ENCODE peak calls at places on chromosomes 6 and 20, in five cellular contexts. F is fibroblast of villous mesenchyme, I is brain microvascular endothelial cell, X is AG10803, B is spleen. E is an unnamed sample.
A peak's percentile ranks its signal among the peaks of the same experiment; 100 is the strongest.

GRCh38 chr20:38109025-38109541 is 56.0 kb downstream of the TGM2 start:
- DNase-seq in X (peak; percentile 87), B (no peak), F (peak; percentile 99), I (no peak), E (no peak)

GRCh38 chr20:19739351-19739750 is 18.7 kb upstream of the RIN2 start:
- DNase-seq in X (no peak), F (no peak), B (no peak), I (no peak), E (no peak)

GRCh38 chr6:14729186-14729871 is 516.5 kb upstream of the JARID2 start:
- DNase-seq in X (no peak), B (no peak), F (no peak), I (no peak), E (no peak)

GRCh38 chr6:40894962-40895799 is 143.8 kb downstream of the UNC5CL start:
- DNase-seq in F (peak; percentile 51), I (peak; percentile 43), B (no peak), X (peak; percentile 70), E (no peak)

GRCh38 chr6:89432875-89433636 is at the start of gene ANKRD6:
- DNase-seq in F (peak; percentile 18), X (peak; percentile 9), B (peak; percentile 96), I (peak; percentile 5), E (no peak)

GRCh38 chr20:62952373-62953166 is at the start of gene SLC17A9:
- DNase-seq in B (peak; percentile 94), F (peak; percentile 75), I (peak; percentile 18), X (peak; percentile 71), E (peak; percentile 25)

GRCh38 chr6:135179920-135180457 is 1.1 kb upstream of the MYB start:
- DNase-seq in X (no peak), I (no peak), F (no peak), B (no peak), E (no peak)

GRCh38 chr6:33323623-33323948 is 6.0 kb upstream of the ZBTB22 start:
- DNase-seq in X (no peak), I (no peak), F (no peak), B (peak; percentile 87), E (no peak)

GRCh38 chr6:5141046-5141445 is 55.9 kb downstream of the PPP1R3G start:
- DNase-seq in B (no peak), F (no peak), X (no peak), I (no peak), E (no peak)

GRCh38 chr6:40630046-40630445 is 42.9 kb upstream of the LRFN2 start:
- DNase-seq in I (no peak), F (no peak), B (no peak), X (no peak), E (no peak)

GRCh38 chr6:93454533-93454932 is 35.2 kb upstream of the EPHA7 start:
- DNase-seq in B (no peak), I (no peak), X (no peak), F (no peak), E (no peak)

GRCh38 chr6:27582928-27583725 is 110.2 kb upstream of the ZNF184 start:
- DNase-seq in X (peak; percentile 66), I (peak; percentile 77), B (no peak), F (peak; percentile 60), E (no peak)

GRCh38 chr6:88599561-88599960 is 363.9 kb downstream of the RNGTT start:
- DNase-seq in B (no peak), F (no peak), X (no peak), I (no peak), E (no peak)

GRCh38 chr6:19824058-19824807 is 12.9 kb upstream of the ID4 start:
- DNase-seq in I (no peak), B (no peak), F (no peak), X (peak; percentile 39), E (no peak)

GRCh38 chr20:16599257-16599656 is 26.0 kb upstream of the KIF16B start:
- DNase-seq in I (no peak), F (no peak), B (no peak), X (no peak), E (no peak)

GRCh38 chr6:106197441-106197840 is 111.3 kb downstream of the PRDM1 start:
- DNase-seq in F (no peak), X (no peak), I (no peak), B (peak; percentile 80), E (no peak)

GRCh38 chr6:11241793-11242201 is 9.3 kb upstream of the NEDD9 start:
- DNase-seq in B (peak; percentile 75), X (peak; percentile 50), I (peak; percentile 57), F (peak; percentile 62), E (no peak)

GRCh38 chr6:46973029-46973428 is 51.3 kb upstream of the ADGRF5 start:
- DNase-seq in F (no peak), X (no peak), B (no peak), I (no peak), E (no peak)

GRCh38 chr6:134706806-134707205 is 243.1 kb downstream of the ALDH8A1 start:
- DNase-seq in F (peak; percentile 82), I (no peak), X (peak; percentile 36), B (no peak), E (no peak)

GRCh38 chr20:9043364-9043763 is 25.5 kb upstream of the PLCB4 start:
- DNase-seq in B (no peak), F (no peak), X (no peak), I (no peak), E (no peak)

GRCh38 chr20:57408536-57409233 is 17.5 kb downstream of the RBM38 start:
- DNase-seq in X (no peak), I (no peak), F (no peak), B (peak; percentile 71), E (no peak)

GRCh38 chr6:144285798-144286502 is 815 bp downstream of the UTRN start:
- DNase-seq in B (peak; percentile 92), I (peak; percentile 26), F (peak; percentile 74), X (peak; percentile 66), E (no peak)

GRCh38 chr20:44967207-44967807 is 995 bp downstream of the STK4 start:
- DNase-seq in X (peak; percentile 23), F (peak; percentile 24), B (no peak), I (no peak), E (no peak)

GRCh38 chr6:33521790-33522091 is 58.3 kb downstream of the BAK1 start:
- DNase-seq in B (no peak), F (no peak), X (no peak), I (no peak), E (no peak)

GRCh38 chr6:21208114-21208795 is 385.3 kb upstream of the SOX4 start:
- DNase-seq in I (no peak), F (no peak), X (no peak), B (no peak), E (no peak)

GRCh38 chr6:136567688-136568087 is 17.5 kb upstream of the MAP7 start:
- DNase-seq in B (no peak), X (no peak), F (no peak), I (no peak), E (no peak)

GRCh38 chr6:136568129-136568528 is 17.9 kb upstream of the MAP7 start:
- DNase-seq in I (no peak), X (no peak), F (no peak), B (no peak), E (no peak)

GRCh38 chr6:136566851-136567250 is 16.6 kb upstream of the MAP7 start:
- DNase-seq in F (no peak), I (no peak), X (no peak), B (no peak), E (no peak)

GRCh38 chr6:136566007-136566487 is 15.8 kb upstream of the MAP7 start:
- DNase-seq in B (peak; percentile 85), X (no peak), I (no peak), F (no peak), E (no peak)

GRCh38 chr6:136571065-136571464 is 20.8 kb upstream of the MAP7 start:
- DNase-seq in X (no peak), F (no peak), I (no peak), B (no peak), E (no peak)
- H3K4me3 ChIP-seq in X (no peak overlapping the region), F (no peak overlapping the region), I (no peak overlapping the region), B (no peak overlapping the region), E (no peak overlapping the region)

GRCh38 chr20:46694484-46694883 is 5.2 kb upstream of the TP53RK start:
- DNase-seq in B (no peak), X (peak; percentile 53), F (no peak), I (no peak), E (no peak)
- TF ChIP-seq CTCF in B (no peak), X (no peak), F (no peak), I (no peak), E (no peak)

DNA sequence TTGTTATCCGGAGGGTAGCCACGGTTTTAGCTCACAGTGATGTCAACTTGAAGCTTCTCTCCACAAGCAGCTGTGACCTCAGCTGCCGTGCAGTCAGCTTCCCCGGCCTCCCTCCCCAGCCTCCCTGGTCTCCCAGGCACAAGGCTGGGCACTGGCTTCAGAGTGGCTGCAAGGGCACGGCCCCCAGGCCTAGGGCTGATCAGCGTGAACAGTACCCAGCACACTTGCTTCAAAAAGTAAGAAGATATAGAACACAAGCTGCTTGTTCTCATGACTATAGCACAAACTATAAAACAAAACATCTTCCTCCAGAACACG is 199.2 kb upstream of the THBS2 start:
- DNase-seq in F (peak; percentile 19), B (no peak), I (no peak), X (peak; percentile 45), E (no peak)
- H3K4me3 ChIP-seq in F (no peak overlapping the region), B (no peak overlapping the region), I (no peak overlapping the region), X (peak overlapping the region; percentile 56), E (no peak overlapping the region)

GRCh38 chr6:163922562-163922961 is 508.0 kb downstream of the QKI start:
- DNase-seq in F (no peak), X (no peak), I (no peak), B (no peak), E (no peak)
- TF ChIP-seq CTCF in F (no peak), X (no peak), I (no peak), B (no peak), E (no peak)

GRCh38 chr6:98146656-98147055 is 687.7 kb upstream of the POU3F2 start:
- DNase-seq in F (no peak), B (no peak), I (no peak), X (no peak), E (no peak)
- H3K4me3 ChIP-seq in F (no peak overlapping the region), B (no peak overlapping the region), I (no peak overlapping the region), X (no peak overlapping the region), E (no peak overlapping the region)

GRCh38 chr6:132204606-132205005 is 196.7 kb downstream of the MOXD1 start:
- DNase-seq in I (no peak), X (no peak), B (no peak), F (peak; percentile 55), E (no peak)
- TF ChIP-seq CTCF in I (no peak), X (no peak), B (no peak), F (no peak), E (no peak)

GRCh38 chr6:159715168-159715567 is 12.1 kb upstream of the WTAP start:
- DNase-seq in X (no peak), B (no peak), F (peak; percentile 55), I (no peak), E (no peak)

GRCh38 chr6:159714404-159714803 is 12.9 kb upstream of the WTAP start:
- DNase-seq in I (no peak), B (no peak), F (no peak), X (no peak), E (no peak)

GRCh38 chr6:159718634-159719033 is 8.7 kb upstream of the WTAP start:
- DNase-seq in X (no peak), B (no peak), F (peak; percentile 14), I (no peak), E (no peak)

GRCh38 chr6:159715605-159716004 is 11.7 kb upstream of the WTAP start:
- DNase-seq in I (no peak), F (no peak), B (no peak), X (no peak), E (no peak)

GRCh38 chr6:159716247-159717086 is 10.8 kb upstream of the WTAP start:
- DNase-seq in X (peak; percentile 99), I (peak; percentile 65), F (peak; percentile 97), B (no peak), E (no peak)
- H3K4me3 ChIP-seq in X (peak overlapping the region; percentile 32), I (no peak overlapping the region), F (peak overlapping the region; percentile 12), B (no peak overlapping the region), E (no peak overlapping the region)